ENCODE peak calls at places on chromosomes 2 and 18, in nine cellular contexts. B, N, Q, X, E, A, G, L and R are unnamed samples.

GRCh38 chr2:62266433-62267038 is 70.6 kb downstream of the B3GNT2 start:
- DNase-seq in B (no peak), N (no peak), Q (no peak), X (no peak), E (no peak), A (no peak), G (no peak), L (no peak), R (no peak)

GRCh38 chr18:28065793-28066186 is 111.1 kb downstream of the CDH2 start:
- DNase-seq in B (no peak), N (no peak), Q (no peak), X (no peak), E (no peak), A (no peak), G (no peak), L (no peak), R (no peak)

GRCh38 chr2:187177253-187177652 is 270.8 kb downstream of the CALCRL start:
- DNase-seq in B (no peak), N (no peak), Q (no peak), X (no peak), E (no peak), A (no peak), G (no peak), L (no peak), R (no peak)

GRCh38 chr2:162293122-162293781 is 25.2 kb downstream of the IFIH1 start:
- DNase-seq in B (peak; percentile 5), N (no peak), Q (no peak), X (no peak), E (no peak), A (no peak), G (no peak), L (no peak), R (no peak)

GRCh38 chr2:179569834-179570233 is 291.6 kb downstream of the ZNF385B start:
- DNase-seq in B (no peak), N (no peak), Q (no peak), X (no peak), E (no peak), A (no peak), G (peak; percentile 64), L (no peak), R (no peak)

GRCh38 chr2:88683160-88684021 is 8.1 kb upstream of the RPIA start:
- DNase-seq in B (no peak), N (no peak), Q (no peak), X (no peak), E (no peak), A (no peak), G (no peak), L (no peak), R (no peak)

GRCh38 chr2:145026456-145027072 is 506.6 kb upstream of the ZEB2 start:
- DNase-seq in B (no peak), N (no peak), Q (no peak), X (no peak), E (no peak), A (no peak), G (no peak), L (no peak), R (no peak)

GRCh38 chr2:163888591-163888990 is 152.8 kb upstream of the FIGN start:
- DNase-seq in B (no peak), N (no peak), Q (no peak), X (no peak), E (no peak), A (no peak), G (no peak), L (no peak), R (no peak)

GRCh38 chr2:229921101-229921891 is 513 bp downstream of the TRIP12 start:
- DNase-seq in B (peak; percentile 33), N (peak; percentile 79), Q (peak; percentile 63), X (peak; percentile 74), E (peak; percentile 65), A (peak; percentile 55), G (peak; percentile 86), L (peak; percentile 51), R (no peak)

GRCh38 chr2:85539361-85540130 is 578 bp downstream of the MAT2A start:
- DNase-seq in B (peak; percentile 61), N (peak; percentile 80), Q (peak; percentile 60), X (peak; percentile 73), E (peak; percentile 48), A (peak; percentile 55), G (peak; percentile 87), L (peak; percentile 40), R (peak; percentile 50)

GRCh38 chr2:5668682-5669267 is 23.4 kb upstream of the SOX11 start:
- DNase-seq in B (no peak), N (no peak), Q (no peak), X (no peak), E (no peak), A (no peak), G (no peak), L (no peak), R (no peak)

GRCh38 chr18:13551841-13552733 is 174.3 kb downstream of the FAM210A start:
- DNase-seq in B (no peak), N (no peak), Q (no peak), X (no peak), E (no peak), A (no peak), G (no peak), L (no peak), R (no peak)

GRCh38 chr2:196263181-196263747 is 91.9 kb upstream of the STK17B start:
- DNase-seq in B (peak; percentile 16), N (no peak), Q (peak; percentile 84), X (no peak), E (no peak), A (peak; percentile 25), G (no peak), L (no peak), R (peak; percentile 20)

GRCh38 chr18:58054041-58054733 is 10.2 kb downstream of the NEDD4L start:
- DNase-seq in B (no peak), N (peak; percentile 56), Q (no peak), X (no peak), E (no peak), A (no peak), G (no peak), L (no peak), R (no peak)

GRCh38 chr2:144943293-144943941 is 423.5 kb upstream of the ZEB2 start:
- DNase-seq in B (no peak), N (no peak), Q (no peak), X (no peak), E (no peak), A (no peak), G (no peak), L (no peak), R (no peak)

GRCh38 chr2:190809876-190810525 is 70.6 kb upstream of the GLS start:
- DNase-seq in B (no peak), N (no peak), Q (no peak), X (no peak), E (no peak), A (no peak), G (no peak), L (no peak), R (no peak)

GRCh38 chr2:86297382-86298147 is 39.9 kb downstream of the REEP1 start:
- DNase-seq in B (no peak), N (no peak), Q (no peak), X (no peak), E (no peak), A (no peak), G (no peak), L (no peak), R (no peak)

GRCh38 chr2:109526442-109526970 is 87.3 kb downstream of the SEPTIN10 start:
- DNase-seq in B (no peak), N (no peak), Q (no peak), X (no peak), E (no peak), A (no peak), G (no peak), L (no peak), R (no peak)

GRCh38 chr18:47427951-47428350 is 176.5 kb upstream of the SKOR2 start:
- DNase-seq in B (no peak), N (no peak), Q (no peak), X (no peak), E (no peak), A (no peak), G (no peak), L (no peak), R (no peak)
- H3K9me3 ChIP-seq in B (no peaks in the 10 kb centered on the region), N (no peaks in the 10 kb centered on the region), Q (no peaks in the 10 kb centered on the region), X (no peaks in the 10 kb centered on the region), E (no peaks in the 10 kb centered on the region), A (no peaks in the 10 kb centered on the region), G (no peaks in the 10 kb centered on the region), L (no peaks in the 10 kb centered on the region), R (no peaks in the 10 kb centered on the region)

DNA sequence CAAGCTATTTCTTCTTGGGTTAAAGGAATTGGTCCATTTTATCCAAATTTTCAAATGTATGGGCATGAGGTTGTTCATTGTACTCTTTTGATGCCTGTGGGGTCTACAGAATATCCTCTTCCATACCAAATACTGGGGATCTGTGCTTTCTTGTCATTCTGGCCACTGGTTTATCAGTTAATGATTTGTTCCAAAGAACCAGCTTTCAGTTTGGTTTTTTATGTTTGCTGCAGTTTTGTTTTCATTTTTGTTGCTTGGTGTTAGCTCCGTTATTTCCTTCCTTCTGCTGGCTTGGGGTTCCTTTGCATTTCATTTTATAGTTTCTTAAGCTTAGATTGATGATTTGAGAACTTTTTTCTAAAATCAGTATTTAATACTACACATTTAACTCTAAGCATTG is 45.5 kb downstream of the SLC66A2 start:
- DNase-seq in B (no peak), N (no peak), Q (no peak), X (no peak), E (no peak), A (no peak), G (no peak), L (no peak), R (no peak)
- H3K9me3 ChIP-seq in B (no peaks in the 10 kb centered on the region), N (no peaks in the 10 kb centered on the region), Q (no peaks in the 10 kb centered on the region), X (no peaks in the 10 kb centered on the region), E (no peaks in the 10 kb centered on the region), A (no peaks in the 10 kb centered on the region), G (peaks cover 4% of the 10 kb centered on the region), L (no peaks in the 10 kb centered on the region), R (no peaks in the 10 kb centered on the region)

GRCh38 chr18:14916851-14917250 is 168.9 kb downstream of the ANKRD30B start:
- DNase-seq in B (no peak), N (no peak), Q (no peak), X (no peak), E (no peak), A (no peak), G (no peak), L (no peak), R (no peak)
- H3K9me3 ChIP-seq in B (no peaks in the 10 kb centered on the region), N (no peaks in the 10 kb centered on the region), Q (no peaks in the 10 kb centered on the region), X (no peaks in the 10 kb centered on the region), E (no peaks in the 10 kb centered on the region), A (no peaks in the 10 kb centered on the region), G (no peaks in the 10 kb centered on the region), L (no peaks in the 10 kb centered on the region), R (no peaks in the 10 kb centered on the region)

GRCh38 chr2:177192788-177193187 is 19.8 kb upstream of the HNRNPA3 start:
- DNase-seq in B (no peak), N (no peak), Q (no peak), X (no peak), E (no peak), A (no peak), G (no peak), L (no peak), R (no peak)
- H3K9me3 ChIP-seq in B (no peaks in the 10 kb centered on the region), N (no peaks in the 10 kb centered on the region), Q (no peaks in the 10 kb centered on the region), X (no peaks in the 10 kb centered on the region), E (no peaks in the 10 kb centered on the region), A (no peaks in the 10 kb centered on the region), G (no peaks in the 10 kb centered on the region), L (no peaks in the 10 kb centered on the region), R (no peaks in the 10 kb centered on the region)

GRCh38 chr2:184305105-184305504 is 293.2 kb upstream of the ZNF804A start:
- DNase-seq in B (no peak), N (no peak), Q (no peak), X (no peak), E (no peak), A (no peak), G (no peak), L (no peak), R (no peak)
- H3K9me3 ChIP-seq in B (no peaks in the 10 kb centered on the region), N (no peaks in the 10 kb centered on the region), Q (no peaks in the 10 kb centered on the region), X (no peaks in the 10 kb centered on the region), E (no peaks in the 10 kb centered on the region), A (no peaks in the 10 kb centered on the region), G (no peaks in the 10 kb centered on the region), L (no peaks in the 10 kb centered on the region), R (no peaks in the 10 kb centered on the region)

GRCh38 chr2:128324008-128324896 is 5.6 kb upstream of the HS6ST1 start:
- DNase-seq in B (no peak), N (peak; percentile 28), Q (no peak), X (no peak), E (no peak), A (no peak), G (peak; percentile 54), L (no peak), R (no peak)
- H3K9me3 ChIP-seq in B (no peaks in the 10 kb centered on the region), N (no peaks in the 10 kb centered on the region), Q (no peaks in the 10 kb centered on the region), X (no peaks in the 10 kb centered on the region), E (no peaks in the 10 kb centered on the region), A (no peaks in the 10 kb centered on the region), G (no peaks in the 10 kb centered on the region), L (no peaks in the 10 kb centered on the region), R (no peaks in the 10 kb centered on the region)